ENCODE peak calls at places on chromosomes 6 and 20, in nine cellular contexts. X is activated naive CD4-positive, alpha-beta T cell; O is T-cell; F is AG08396; Q is iPS-NIHi11; Y is transverse colon; N is GM12865; C is Peyer's patch; I is amniotic stem cell. S is an unnamed sample.
A peak's percentile ranks its signal among the peaks of the same experiment; 100 is the strongest.

GRCh38 chr6:32597024-32597423 is 7.4 kb upstream of the HLA-DRB1 start:
- DNase-seq in X (no peak), I (no peak), F (no peak), C (no peak), Q (no peak), O (no peak), Y (no peak), N (no peak), S (no peak)

GRCh38 chr20:56513096-56513806 is 11.3 kb upstream of the FAM209A start:
- DNase-seq in Q (no peak), O (no peak), C (no peak), I (no peak), N (no peak), F (no peak), Y (no peak), X (no peak), S (no peak)

GRCh38 chr20:40970218-40970617 is 58.4 kb upstream of the TOP1 start:
- DNase-seq in C (peak; percentile 39), Q (peak; percentile 38), Y (no peak), N (no peak), O (no peak), I (no peak), F (no peak), X (no peak), S (no peak)

GRCh38 chr6:148800535-148800934 is 53.7 kb downstream of the UST start:
- DNase-seq in X (no peak), N (no peak), Y (no peak), C (no peak), F (no peak), O (no peak), I (no peak), Q (no peak), S (no peak)

GRCh38 chr6:2429460-2429859 is 184.1 kb upstream of the GMDS start:
- DNase-seq in X (no peak), N (no peak), Y (no peak), C (no peak), O (no peak), I (peak; percentile 62), Q (no peak), F (peak; percentile 26), S (no peak)

GRCh38 chr20:62524486-62524885 is 48.7 kb upstream of the GATA5 start:
- DNase-seq in X (no peak), F (no peak), Y (no peak), C (no peak), Q (no peak), N (no peak), I (no peak), O (no peak), S (no peak)

GRCh38 chr6:89021629-89022028 is 58.2 kb upstream of the RNGTT start:
- DNase-seq in I (no peak), F (no peak), C (no peak), N (no peak), Y (no peak), X (no peak), Q (peak; percentile 67), O (no peak), S (no peak)

GRCh38 chr6:46393161-46393939 is 97.9 kb downstream of the RCAN2 start:
- DNase-seq in I (no peak), Y (no peak), O (no peak), N (no peak), X (no peak), C (no peak), F (no peak), Q (no peak), S (no peak)

GRCh38 chr6:147078602-147079001 is 125.6 kb upstream of the STXBP5 start:
- DNase-seq in C (no peak), Y (no peak), F (no peak), N (no peak), X (no peak), O (no peak), I (no peak), Q (no peak), S (no peak)

GRCh38 chr6:6886160-6886885 is 221.4 kb upstream of the RREB1 start:
- DNase-seq in N (no peak), X (no peak), Y (peak; percentile 25), O (no peak), C (no peak), F (no peak), Q (no peak), I (no peak), S (peak; percentile 84)

GRCh38 chr6:111157412-111157811 is 70.1 kb downstream of the SLC16A10 start:
- DNase-seq in N (no peak), I (no peak), Q (no peak), X (no peak), C (no peak), Y (no peak), F (no peak), O (no peak), S (no peak)

GRCh38 chr20:50037123-50037522 is 54.3 kb downstream of the SNAI1 start:
- DNase-seq in N (no peak), C (no peak), X (no peak), O (no peak), Y (no peak), Q (no peak), F (no peak), I (no peak), S (no peak)